ENCODE peak calls at places on chromosome 22, in four cellular contexts. H is HCT116, T is K562, S is HepG2. I is an unnamed sample.

GRCh38 chr22:30260276-30260675 is 6.4 kb downstream of the OSM start:
- DNase-seq in H (no peak), S (no peak), T (no peak), I (no peak)

GRCh38 chr22:30906411-30906810 is 62.2 kb downstream of the MORC2 start:
- DNase-seq in H (no peak), S (no peak), T (no peak), I (no peak)

GRCh38 chr22:17789379-17790200 is 15.3 kb upstream of the BID start:
- DNase-seq in T (no peak), H (no peak), S (no peak), I (no peak)

GRCh38 chr22:24402460-24403192 is 24.8 kb upstream of the ADORA2A start:
- DNase-seq in S (peak; percentile 24), H (peak; percentile 82), T (no peak), I (peak; percentile 84)

GRCh38 chr22:30205281-30206115 is 41.1 kb downstream of the LIF start:
- DNase-seq in S (peak; percentile 40), T (no peak), H (no peak), I (peak; percentile 90)

GRCh38 chr22:32765117-32765618 is 36.3 kb upstream of the TIMP3 start:
- DNase-seq in T (no peak), S (no peak), H (no peak), I (no peak)

GRCh38 chr22:43994006-43994405 is 30.1 kb upstream of the PARVB start:
- DNase-seq in S (no peak), T (no peak), H (no peak), I (no peak)

GRCh38 chr22:43928418-43929307 is 5.1 kb downstream of the PNPLA3 start:
- DNase-seq in T (no peak), H (no peak), S (no peak), I (no peak)

GRCh38 chr22:44363214-44363979 is 50.6 kb upstream of the SHISAL1 start:
- DNase-seq in S (peak; percentile 14), H (no peak), T (no peak), I (no peak)

GRCh38 chr22:24077416-24077815 is 66.3 kb downstream of the CABIN1 start:
- DNase-seq in T (no peak), H (no peak), S (no peak), I (no peak)

GRCh38 chr22:33803371-33803770 is 116.9 kb downstream of the LARGE1 start:
- DNase-seq in H (no peak), T (no peak), S (no peak), I (no peak)

DNA sequence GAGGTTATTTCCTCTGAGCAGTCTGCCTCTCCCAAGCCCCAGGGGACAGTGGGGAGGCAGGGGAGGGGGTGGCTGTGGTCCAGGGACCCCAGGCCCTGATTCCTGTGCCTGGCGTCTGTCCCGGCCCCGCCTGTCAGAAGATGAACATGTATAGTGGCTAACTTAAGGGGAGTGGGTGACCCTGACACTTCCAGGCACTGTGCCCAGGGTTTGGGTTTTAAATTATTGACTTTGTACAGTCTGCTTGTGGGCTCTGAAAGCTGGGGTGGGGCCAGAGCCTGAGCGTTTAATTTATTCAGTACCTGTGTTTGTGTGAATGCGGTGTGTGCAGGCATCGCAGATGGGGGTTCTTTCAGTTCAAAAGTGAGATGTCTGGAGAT is 3.1 kb downstream of the PIM3 start:
- DNase-seq in T (no peak), S (no peak), H (no peak), I (no peak)
- H3K4me1 ChIP-seq in T (peaks cover 32% of the 10 kb centered on the region), S (peaks cover 75% of the 10 kb centered on the region), H (peaks cover 29% of the 10 kb centered on the region), I (peaks cover 60% of the 10 kb centered on the region)

DNA sequence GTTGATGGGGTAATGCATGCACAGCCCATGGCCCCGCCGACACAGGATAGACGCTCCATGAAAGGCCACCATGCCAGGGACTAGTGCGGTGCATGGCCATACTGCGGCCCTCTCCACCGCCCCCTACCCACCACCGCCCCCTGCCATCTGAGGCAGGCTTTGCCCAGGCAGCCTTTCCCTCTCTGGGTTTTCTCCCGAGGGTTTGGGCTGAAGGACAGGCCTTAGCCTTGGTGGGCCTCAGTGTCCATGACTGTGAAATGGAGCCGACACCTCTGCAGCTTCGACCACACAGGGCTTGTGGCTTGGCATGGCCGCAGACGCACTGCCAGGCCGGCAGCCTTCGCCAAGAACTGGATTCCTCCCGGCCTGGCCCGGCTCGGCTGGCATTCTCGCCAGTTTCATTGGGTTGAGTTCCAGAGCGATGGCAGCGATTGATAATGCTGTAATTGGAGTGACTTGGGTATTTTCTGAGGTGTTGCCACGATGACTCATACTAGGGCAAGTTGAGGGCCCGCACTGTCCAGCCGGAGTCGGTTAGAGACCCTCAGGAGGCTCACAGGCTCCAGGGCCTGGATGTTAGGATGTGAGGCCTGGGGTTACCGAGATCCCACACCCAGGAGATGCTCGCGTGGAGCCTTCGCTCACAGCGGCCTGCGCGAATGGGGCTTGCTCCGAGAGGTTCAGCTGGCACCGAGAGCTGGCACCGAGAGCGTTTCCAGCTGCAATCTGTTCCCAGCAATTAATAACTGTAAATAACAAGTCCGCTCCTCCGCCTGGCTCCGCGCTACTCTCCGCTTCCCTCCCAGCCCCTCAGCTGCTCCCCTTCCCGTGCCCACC is 111.2 kb downstream of the WNT7B start:
- DNase-seq in H (no peak), S (no peak), T (no peak), I (no peak)
- TF ChIP-seq TCF7L2 in H (no peak), S (no peak), T (no peak), I (no peak)

GRCh38 chr22:35419756-35420155 is 19.8 kb downstream of the MCM5 start:
- DNase-seq in S (no peak), T (no peak), H (no peak), I (no peak)
- H3K36me3 ChIP-seq in S (peaks cover 93% of the 10 kb centered on the region), T (peaks cover 96% of the 10 kb centered on the region), H (peaks cover 29% of the 10 kb centered on the region), I (peaks cover 3% of the 10 kb centered on the region)

DNA sequence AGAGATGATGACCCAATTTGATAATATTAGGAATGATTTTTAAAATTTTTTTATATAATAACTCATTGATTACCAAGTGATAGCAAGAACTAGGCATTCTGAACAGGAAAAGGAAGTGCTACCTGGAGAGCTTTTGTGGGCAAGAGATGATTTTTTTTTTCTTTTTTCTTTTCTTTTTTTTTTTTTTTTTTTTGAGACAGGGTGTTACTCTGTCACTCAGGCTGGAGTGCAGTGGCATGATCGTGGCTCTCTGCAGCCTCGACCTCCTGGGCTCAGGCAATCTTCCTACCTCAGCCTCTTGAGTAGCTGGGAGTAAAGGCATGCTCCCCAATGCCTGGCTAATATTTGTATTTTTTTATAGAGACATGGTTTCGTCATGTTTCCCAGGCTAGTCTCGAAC is 40.4 kb downstream of the TNRC6B start:
- DNase-seq in S (no peak), T (no peak), H (no peak), I (no peak)
- H3K4me1 ChIP-seq in S (peaks cover 30% of the 10 kb centered on the region), T (no peaks in the 10 kb centered on the region), H (no peaks in the 10 kb centered on the region), I (no peaks in the 10 kb centered on the region)

GRCh38 chr22:39999144-39999757 is 4.5 kb downstream of the FAM83F start:
- DNase-seq in S (peak; percentile 27), H (no peak), T (peak; percentile 87), I (no peak)

GRCh38 chr22:39996732-39997131 is 2.0 kb downstream of the FAM83F start:
- DNase-seq in H (no peak), T (no peak), S (no peak), I (no peak)

GRCh38 chr22:40000171-40000570 is 5.4 kb downstream of the FAM83F start:
- DNase-seq in S (no peak), H (no peak), T (no peak), I (no peak)

GRCh38 chr22:39997421-39997820 is 2.7 kb downstream of the FAM83F start:
- DNase-seq in T (no peak), H (no peak), S (no peak), I (no peak)

DNA sequence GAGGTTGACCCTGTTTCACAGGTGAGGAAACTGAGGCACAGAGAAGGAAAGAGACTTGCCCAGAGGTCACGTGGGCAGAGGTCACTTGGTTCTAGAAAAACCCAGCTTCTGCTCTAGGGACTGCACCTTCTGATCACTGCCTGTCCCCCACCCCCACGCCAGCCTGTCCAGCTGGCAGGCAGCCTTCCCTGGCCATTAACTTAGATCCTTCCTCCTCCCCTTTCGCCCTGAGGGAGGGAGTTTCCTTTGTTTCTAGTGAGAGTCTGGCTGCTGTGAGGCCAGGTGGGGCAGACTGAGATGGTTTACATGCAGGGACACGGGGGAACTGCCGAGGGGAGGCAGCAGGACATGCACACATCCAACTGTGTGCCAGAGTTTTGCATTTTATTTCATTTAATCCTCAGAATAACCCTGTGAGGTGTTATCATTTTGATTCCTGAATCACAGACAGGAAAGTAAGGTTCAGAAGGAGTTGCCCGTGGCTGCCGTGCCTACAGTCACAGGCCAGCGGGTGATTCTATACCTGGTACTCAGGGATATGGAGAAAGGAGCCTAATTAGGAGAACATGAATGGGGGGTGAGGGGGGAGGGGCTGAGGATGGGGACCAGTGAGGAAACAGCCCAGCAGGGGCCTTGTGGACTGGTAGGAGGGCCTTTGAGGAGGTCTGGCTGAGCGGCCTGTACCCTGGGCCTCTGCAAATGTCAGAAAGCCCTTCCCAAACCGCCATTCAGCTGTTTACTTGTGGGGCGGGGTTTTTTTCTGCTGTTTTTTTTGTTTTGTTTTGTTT is 3.4 kb downstream of the FAM83F start:
- DNase-seq in S (no peak), T (no peak), H (no peak), I (no peak)
- TF ChIP-seq TCF7L2 in S (no peak), T (no peak), H (no peak), I (no peak)

GRCh38 chr22:20829735-20830134 is 28.9 kb downstream of the PI4KA start:
- DNase-seq in H (no peak), T (no peak), S (no peak), I (no peak)

GRCh38 chr22:20822240-20822639 is 36.4 kb downstream of the PI4KA start:
- DNase-seq in T (no peak), H (no peak), S (no peak), I (no peak)

GRCh38 chr22:20823264-20823663 is 35.3 kb downstream of the PI4KA start:
- DNase-seq in T (no peak), S (no peak), H (no peak), I (no peak)

DNA sequence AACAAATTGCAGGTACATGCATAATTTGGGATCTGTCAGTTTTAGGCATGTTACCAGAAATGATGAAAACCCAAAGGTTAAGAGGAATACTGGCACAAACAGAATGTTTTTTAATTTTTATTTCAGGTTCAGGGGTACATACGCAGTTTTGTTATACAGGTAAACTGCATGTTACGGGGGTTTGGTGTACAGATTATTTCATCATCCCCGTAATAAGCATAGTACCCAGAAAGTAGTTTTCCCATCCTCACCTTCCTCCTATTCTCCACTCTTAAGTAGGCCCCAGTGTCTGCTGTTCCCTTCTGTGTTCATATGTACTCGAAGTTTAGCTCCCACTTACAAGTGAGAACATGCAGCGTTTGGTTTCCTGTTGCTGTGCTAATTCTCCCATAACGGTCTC is 33.0 kb downstream of the PI4KA start:
- DNase-seq in S (no peak), T (no peak), H (no peak), I (no peak)
- H3K36me3 ChIP-seq in S (peaks cover 22% of the 10 kb centered on the region), T (peaks cover 50% of the 10 kb centered on the region), H (no peaks in the 10 kb centered on the region), I (no peaks in the 10 kb centered on the region)

DNA sequence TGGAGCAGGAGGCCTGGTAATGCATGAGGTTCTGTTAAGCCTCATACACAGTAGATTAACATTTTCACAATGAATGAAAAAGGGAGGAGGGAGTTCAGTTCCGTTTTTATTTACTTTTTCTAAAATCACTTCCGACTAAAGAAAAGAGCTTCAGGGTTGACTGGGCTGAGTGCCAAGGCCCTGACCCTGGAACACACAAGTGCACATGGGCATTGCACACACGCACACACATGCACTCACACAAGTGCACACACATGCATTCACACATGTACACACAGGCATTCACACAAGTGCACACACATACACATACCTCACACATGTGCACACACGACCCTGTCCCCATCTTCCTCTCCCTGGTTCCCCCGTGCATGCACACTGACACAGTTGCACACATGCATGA is 303.3 kb downstream of the BRD1 start:
- DNase-seq in H (no peak), T (no peak), S (no peak), I (no peak)
- H3K4me1 ChIP-seq in H (no peaks in the 10 kb centered on the region), T (no peaks in the 10 kb centered on the region), S (no peaks in the 10 kb centered on the region), I (peaks cover 3% of the 10 kb centered on the region)

I was measured in Panc1.